ENCODE peak calls at places on chromosomes 2 and 18, in four cellular contexts. One of them, this sample, is unnamed.
A peak's percentile ranks its signal among the peaks of the same experiment; 100 is the strongest.

GRCh38 chr18:13388586-13389490 is 170.3 kb downstream of the LDLRAD4 start:
- DNase-seq in mucosa of descending colon: no peak
- DNase-seq in endothelial cell of umbilical vein: no peak
- DNase-seq in BE2C: no peak
- DNase-seq in this sample: no peak

GRCh38 chr2:180621366-180621765 is 359.0 kb upstream of the UBE2E3 start:
- DNase-seq in mucosa of descending colon: no peak
- DNase-seq in endothelial cell of umbilical vein: no peak
- DNase-seq in BE2C: no peak
- DNase-seq in this sample: no peak

GRCh38 chr2:224311226-224311625 is 90.7 kb downstream of the FAM124B start:
- DNase-seq in mucosa of descending colon: no peak
- DNase-seq in endothelial cell of umbilical vein: no peak
- DNase-seq in BE2C: no peak
- DNase-seq in this sample: no peak

GRCh38 chr2:112710956-112711355 is 9.9 kb upstream of the NT5DC4 start:
- DNase-seq in mucosa of descending colon: no peak
- DNase-seq in endothelial cell of umbilical vein: no peak
- DNase-seq in BE2C: no peak
- DNase-seq in this sample: no peak

GRCh38 chr2:226180485-226180884 is 619.1 kb downstream of the IRS1 start:
- DNase-seq in mucosa of descending colon: no peak
- DNase-seq in endothelial cell of umbilical vein: no peak
- DNase-seq in BE2C: no peak
- DNase-seq in this sample: no peak

GRCh38 chr2:28283861-28284260 is 108.8 kb upstream of the FOSL2 start:
- DNase-seq in mucosa of descending colon: no peak
- DNase-seq in endothelial cell of umbilical vein: no peak
- DNase-seq in BE2C: no peak
- DNase-seq in this sample: no peak

GRCh38 chr18:39939209-39939608 is 2015.8 kb upstream of the PIK3C3 start:
- DNase-seq in mucosa of descending colon: no peak
- DNase-seq in endothelial cell of umbilical vein: no peak
- DNase-seq in BE2C: no peak
- DNase-seq in this sample: no peak

GRCh38 chr2:98608962-98609604 is 694 bp downstream of the UNC50 start:
- DNase-seq in mucosa of descending colon: peak; percentile 59
- DNase-seq in endothelial cell of umbilical vein: peak; percentile 55
- DNase-seq in BE2C: no peak
- DNase-seq in this sample: no peak

GRCh38 chr2:43853141-43854081 is 14.6 kb downstream of the ABCG8 start:
- DNase-seq in mucosa of descending colon: no peak
- DNase-seq in endothelial cell of umbilical vein: no peak
- DNase-seq in BE2C: no peak
- DNase-seq in this sample: no peak

GRCh38 chr2:47838249-47838648 is 55.3 kb downstream of the MSH6 start:
- DNase-seq in mucosa of descending colon: no peak
- DNase-seq in endothelial cell of umbilical vein: no peak
- DNase-seq in BE2C: no peak
- DNase-seq in this sample: no peak

GRCh38 chr2:219560037-219560892 is 11.1 kb downstream of the OBSL1 start:
- DNase-seq in mucosa of descending colon: no peak
- DNase-seq in endothelial cell of umbilical vein: no peak
- DNase-seq in BE2C: no peak
- DNase-seq in this sample: no peak

GRCh38 chr2:108169982-108170625 is 69.7 kb upstream of the SULT1C3 start:
- DNase-seq in mucosa of descending colon: no peak
- DNase-seq in endothelial cell of umbilical vein: peak; percentile 13
- DNase-seq in BE2C: no peak
- DNase-seq in this sample: peak; percentile 28

GRCh38 chr2:160868891-160869290 is 291.3 kb upstream of the TANK start:
- DNase-seq in mucosa of descending colon: no peak
- DNase-seq in endothelial cell of umbilical vein: no peak
- DNase-seq in BE2C: no peak
- DNase-seq in this sample: peak; percentile 1

GRCh38 chr2:557635-558301 is 119.4 kb downstream of the TMEM18 start:
- DNase-seq in mucosa of descending colon: peak; percentile 29
- DNase-seq in endothelial cell of umbilical vein: no peak
- DNase-seq in BE2C: no peak
- DNase-seq in this sample: no peak

GRCh38 chr18:77765468-77765867 is 515.8 kb downstream of the GALR1 start:
- DNase-seq in mucosa of descending colon: no peak
- DNase-seq in endothelial cell of umbilical vein: no peak
- DNase-seq in BE2C: peak; percentile 24
- DNase-seq in this sample: no peak

GRCh38 chr18:51072586-51073303 is 42.7 kb downstream of the SMAD4 start:
- DNase-seq in mucosa of descending colon: no peak
- DNase-seq in endothelial cell of umbilical vein: no peak
- DNase-seq in BE2C: no peak
- DNase-seq in this sample: no peak

GRCh38 chr2:134512734-134513467 is 205.9 kb downstream of the TMEM163 start:
- DNase-seq in mucosa of descending colon: no peak
- DNase-seq in endothelial cell of umbilical vein: no peak
- DNase-seq in BE2C: no peak
- DNase-seq in this sample: no peak

GRCh38 chr2:205605638-205606304 is 76.5 kb upstream of the NRP2 start:
- DNase-seq in mucosa of descending colon: no peak
- DNase-seq in endothelial cell of umbilical vein: no peak
- DNase-seq in BE2C: no peak
- DNase-seq in this sample: no peak

GRCh38 chr2:212242739-212243138 is 295.9 kb downstream of the ERBB4 start:
- DNase-seq in mucosa of descending colon: no peak
- DNase-seq in endothelial cell of umbilical vein: no peak
- DNase-seq in BE2C: no peak
- DNase-seq in this sample: no peak

GRCh38 chr2:112216158-112216557 is 38.7 kb downstream of the ZC3H8 start:
- DNase-seq in mucosa of descending colon: no peak
- DNase-seq in endothelial cell of umbilical vein: peak; percentile 30
- DNase-seq in BE2C: peak; percentile 5
- DNase-seq in this sample: no peak

GRCh38 chr2:224612581-224612980 is 27.4 kb upstream of the CUL3 start:
- DNase-seq in mucosa of descending colon: no peak
- DNase-seq in endothelial cell of umbilical vein: no peak
- DNase-seq in BE2C: no peak
- DNase-seq in this sample: no peak

GRCh38 chr2:75600418-75601088 is 39.8 kb upstream of the EVA1A start:
- DNase-seq in mucosa of descending colon: no peak
- DNase-seq in endothelial cell of umbilical vein: no peak
- DNase-seq in BE2C: no peak
- DNase-seq in this sample: peak; percentile 14

GRCh38 chr2:68248806-68249205 is 3.5 kb downstream of the PPP3R1 start:
- DNase-seq in mucosa of descending colon: no peak
- DNase-seq in endothelial cell of umbilical vein: no peak
- DNase-seq in BE2C: no peak
- DNase-seq in this sample: no peak

GRCh38 chr2:219664958-219665357 is 37.5 kb downstream of the SLC4A3 start:
- DNase-seq in mucosa of descending colon: no peak
- DNase-seq in endothelial cell of umbilical vein: no peak
- DNase-seq in BE2C: no peak
- DNase-seq in this sample: no peak

GRCh38 chr2:194328456-194328855 is 1328.6 kb upstream of the SLC39A10 start:
- DNase-seq in mucosa of descending colon: no peak
- DNase-seq in endothelial cell of umbilical vein: no peak
- DNase-seq in BE2C: no peak
- DNase-seq in this sample: no peak

GRCh38 chr18:33578371-33579146 is 540 bp downstream of the ASXL3 start:
- DNase-seq in mucosa of descending colon: peak; percentile 65
- DNase-seq in endothelial cell of umbilical vein: no peak
- DNase-seq in BE2C: peak; percentile 4
- DNase-seq in this sample: no peak

GRCh38 chr2:176650101-176650500 is 380.9 kb downstream of the MTX2 start:
- DNase-seq in mucosa of descending colon: no peak
- DNase-seq in endothelial cell of umbilical vein: peak; percentile 18
- DNase-seq in BE2C: no peak
- DNase-seq in this sample: no peak

GRCh38 chr2:28394997-28395333 is 2.3 kb downstream of the FOSL2 start:
- DNase-seq in mucosa of descending colon: no peak
- DNase-seq in endothelial cell of umbilical vein: no peak
- DNase-seq in BE2C: no peak
- DNase-seq in this sample: no peak

GRCh38 chr2:150425121-150425559 is 62.3 kb downstream of the RND3 start:
- DNase-seq in mucosa of descending colon: no peak
- DNase-seq in endothelial cell of umbilical vein: peak; percentile 76
- DNase-seq in BE2C: peak; percentile 46
- DNase-seq in this sample: no peak

GRCh38 chr2:172100080-172101007 is 2.4 kb downstream of the DLX2 start:
- DNase-seq in mucosa of descending colon: peak; percentile 26
- DNase-seq in endothelial cell of umbilical vein: no peak
- DNase-seq in BE2C: peak; percentile 39
- DNase-seq in this sample: no peak

GRCh38 chr2:185676316-185676715 is 62.3 kb upstream of the FSIP2 start:
- DNase-seq in mucosa of descending colon: no peak
- DNase-seq in endothelial cell of umbilical vein: no peak
- DNase-seq in BE2C: no peak
- DNase-seq in this sample: no peak

GRCh38 chr2:35820404-35820803 is 535.2 kb upstream of the CRIM1 start:
- DNase-seq in mucosa of descending colon: no peak
- DNase-seq in endothelial cell of umbilical vein: no peak
- DNase-seq in BE2C: no peak
- DNase-seq in this sample: no peak

GRCh38 chr18:62126776-62127175 is 60.1 kb downstream of the PIGN start:
- DNase-seq in mucosa of descending colon: no peak
- DNase-seq in endothelial cell of umbilical vein: peak; percentile 31
- DNase-seq in BE2C: no peak
- DNase-seq in this sample: no peak

DNA sequence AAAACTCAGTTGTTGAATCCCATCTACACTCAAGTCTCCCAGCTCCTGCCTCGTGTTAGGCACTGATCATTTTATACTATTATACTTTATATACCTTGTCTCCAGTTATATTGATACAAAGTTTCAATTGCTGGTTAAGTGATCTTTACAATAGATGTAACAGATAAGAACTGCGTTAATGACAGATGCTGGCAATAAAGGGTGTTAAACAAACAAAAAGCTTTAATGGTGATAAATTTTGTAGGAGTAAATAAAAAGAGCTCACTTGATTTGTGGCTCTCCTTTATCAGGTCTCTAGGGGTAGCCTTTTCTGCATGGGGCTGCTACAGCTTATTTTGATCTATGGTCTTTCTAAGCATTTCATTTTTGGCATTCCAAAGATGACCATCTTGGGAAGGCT is 106.9 kb upstream of the GAREM1 start:
- DNase-seq in mucosa of descending colon: no peak
- DNase-seq in endothelial cell of umbilical vein: no peak
- DNase-seq in BE2C: no peak
- DNase-seq in this sample: no peak
- H3K4me1 ChIP-seq in mucosa of descending colon: no peaks in the 10 kb centered on the region
- H3K4me1 ChIP-seq in endothelial cell of umbilical vein: no peaks in the 10 kb centered on the region
- H3K4me1 ChIP-seq in BE2C: no peaks in the 10 kb centered on the region
- H3K4me1 ChIP-seq in this sample: no peaks in the 10 kb centered on the region

GRCh38 chr2:20257411-20257810 is 32.5 kb upstream of the SDC1 start:
- DNase-seq in mucosa of descending colon: no peak
- DNase-seq in endothelial cell of umbilical vein: no peak
- DNase-seq in BE2C: no peak
- DNase-seq in this sample: no peak

GRCh38 chr2:20249170-20249569 is 24.2 kb upstream of the SDC1 start:
- DNase-seq in mucosa of descending colon: no peak
- DNase-seq in endothelial cell of umbilical vein: no peak
- DNase-seq in BE2C: no peak
- DNase-seq in this sample: no peak

GRCh38 chr2:20250436-20250835 is 25.5 kb upstream of the SDC1 start:
- DNase-seq in mucosa of descending colon: no peak
- DNase-seq in endothelial cell of umbilical vein: no peak
- DNase-seq in BE2C: no peak
- DNase-seq in this sample: no peak

GRCh38 chr2:20254731-20255130 is 29.8 kb upstream of the SDC1 start:
- DNase-seq in mucosa of descending colon: no peak
- DNase-seq in endothelial cell of umbilical vein: no peak
- DNase-seq in BE2C: no peak
- DNase-seq in this sample: no peak
- H3K36me3 ChIP-seq in mucosa of descending colon: peaks cover 18% of the 10 kb centered on the region
- H3K36me3 ChIP-seq in endothelial cell of umbilical vein: peaks cover 19% of the 10 kb centered on the region
- H3K36me3 ChIP-seq in BE2C: peaks cover 84% of the 10 kb centered on the region
- H3K36me3 ChIP-seq in this sample: peaks cover 77% of the 10 kb centered on the region

DNA sequence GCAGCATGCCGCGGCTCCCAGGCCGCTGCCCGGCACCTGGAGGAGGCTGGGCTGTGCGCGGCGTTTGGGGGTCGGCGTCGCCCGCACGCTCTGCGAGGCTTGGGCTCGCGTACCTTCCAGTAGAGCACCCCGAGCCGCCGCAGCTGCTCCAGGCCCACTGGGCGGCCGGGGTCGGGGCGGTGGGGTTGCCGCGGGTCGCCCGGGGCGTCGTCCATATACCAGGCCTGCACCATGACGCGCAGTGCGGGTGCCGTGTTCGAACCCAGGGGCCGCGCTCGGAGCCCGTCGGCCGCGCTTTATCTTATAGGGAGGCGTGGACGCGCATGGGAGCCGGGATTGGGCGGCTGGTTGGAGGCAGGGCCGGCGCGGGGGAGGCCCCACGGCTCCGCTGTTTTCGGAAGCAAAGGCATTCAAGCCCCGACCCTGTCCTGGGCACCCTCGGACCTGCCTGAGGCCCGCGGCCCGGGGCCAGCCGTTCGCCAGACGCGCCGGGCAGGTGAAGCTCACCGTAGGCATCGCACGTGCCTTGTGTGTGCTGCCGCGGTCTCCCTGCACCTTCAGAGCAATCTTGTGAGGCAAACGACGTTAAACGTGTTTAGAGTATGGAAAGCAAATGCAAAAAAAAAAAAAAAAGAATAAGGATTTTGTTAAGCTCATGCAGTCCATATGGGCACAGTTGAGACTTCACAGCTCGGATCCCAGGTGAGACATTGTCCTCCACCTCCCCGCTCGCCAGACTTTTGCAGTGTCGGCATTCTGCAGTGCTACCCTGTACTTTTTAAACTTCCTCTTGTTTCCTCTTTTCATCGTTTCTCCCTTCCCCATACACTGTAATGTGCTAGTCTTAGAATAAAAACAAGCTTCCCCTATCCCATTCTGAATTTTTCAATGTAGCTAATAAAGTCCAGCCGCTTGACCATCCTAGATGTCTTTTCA is at the start of gene ADI1:
- DNase-seq in mucosa of descending colon: peak; percentile 92
- DNase-seq in endothelial cell of umbilical vein: peak; percentile 86
- DNase-seq in BE2C: peak; percentile 74
- DNase-seq in this sample: no peak
- H3K4me3 ChIP-seq in mucosa of descending colon: peak within 1 kb of the TSS; percentile 76
- H3K4me3 ChIP-seq in endothelial cell of umbilical vein: peak within 1 kb of the TSS; percentile 89
- H3K4me3 ChIP-seq in BE2C: peak within 1 kb of the TSS; percentile 69
- H3K4me3 ChIP-seq in this sample: peak within 1 kb of the TSS; percentile 62

DNA sequence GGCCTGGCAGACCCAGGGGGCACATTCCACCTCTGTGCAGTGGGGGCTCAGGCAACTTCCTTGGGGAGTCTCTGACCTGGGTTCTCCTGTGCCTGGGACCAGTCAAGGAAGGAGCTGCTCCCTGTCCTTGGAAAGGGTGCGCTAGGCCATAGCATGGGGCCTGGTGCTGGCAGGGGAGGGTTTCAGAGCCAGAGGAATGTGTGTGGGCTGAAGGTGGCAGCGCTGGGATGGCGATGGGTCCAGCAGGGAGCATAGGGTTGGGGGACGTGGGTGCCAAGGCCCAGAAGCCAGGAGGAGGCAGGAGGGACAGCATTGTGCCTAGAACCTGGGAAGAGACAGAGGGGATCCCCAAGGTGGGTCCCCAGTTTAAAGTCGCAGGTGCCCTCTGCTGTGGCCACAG is 66.3 kb upstream of the TUBA3E start:
- DNase-seq in mucosa of descending colon: no peak
- DNase-seq in endothelial cell of umbilical vein: no peak
- DNase-seq in BE2C: no peak
- DNase-seq in this sample: no peak
- H3K4me1 ChIP-seq in mucosa of descending colon: no peaks in the 10 kb centered on the region
- H3K4me1 ChIP-seq in endothelial cell of umbilical vein: no peaks in the 10 kb centered on the region
- H3K4me1 ChIP-seq in BE2C: peaks cover 11% of the 10 kb centered on the region
- H3K4me1 ChIP-seq in this sample: no peaks in the 10 kb centered on the region

GRCh38 chr18:21513292-21513691 is 87.2 kb downstream of the ESCO1 start:
- DNase-seq in mucosa of descending colon: no peak
- DNase-seq in endothelial cell of umbilical vein: no peak
- DNase-seq in BE2C: no peak
- DNase-seq in this sample: no peak
- H3K36me3 ChIP-seq in mucosa of descending colon: no peaks in the 10 kb centered on the region
- H3K36me3 ChIP-seq in endothelial cell of umbilical vein: no peaks in the 10 kb centered on the region
- H3K36me3 ChIP-seq in BE2C: no peaks in the 10 kb centered on the region
- H3K36me3 ChIP-seq in this sample: peaks cover 3% of the 10 kb centered on the region